ENCODE peak calls at places on chromosomes 11 and 22, in ten cellular contexts. H is HepG2, U is endothelial cell of umbilical vein, Z is A549, P is Peyer's patch, J is gastrocnemius medialis, Q is stomach, B is lower leg skin, D is IMR-90, C is GM12878. X is an unnamed sample.

GRCh38 chr11:35785287-35786167 is 123.0 kb downstream of the TRIM44 start:
- DNase-seq in H (no peak), U (peak; percentile 59), Z (no peak), P (no peak), J (no peak), Q (no peak), B (no peak), D (no peak), C (peak; percentile 43), X (no peak)

GRCh38 chr11:121566279-121567168 is 113.8 kb upstream of the SORL1-AS1 start:
- DNase-seq in H (no peak), U (no peak), Z (no peak), P (no peak), J (no peak), Q (no peak), B (no peak), D (no peak), C (no peak), X (no peak)

GRCh38 chr11:83292709-83293435 is 6.7 kb upstream of the CCDC90B start:
- DNase-seq in H (peak; percentile 57), U (peak; percentile 46), Z (peak; percentile 60), P (no peak), J (no peak), Q (no peak), B (no peak), D (peak; percentile 73), C (no peak), X (peak; percentile 19)

GRCh38 chr11:126319374-126319740 is 15.5 kb downstream of the DCPS start:
- DNase-seq in H (no peak), U (no peak), Z (no peak), P (peak; percentile 36), J (no peak), Q (no peak), B (no peak), D (no peak), C (no peak), X (no peak)

GRCh38 chr22:24510694-24511625 is 15.8 kb downstream of the UPB1 start:
- DNase-seq in H (peak; percentile 51), U (no peak), Z (no peak), P (no peak), J (no peak), Q (peak; percentile 68), B (no peak), D (peak; percentile 68), C (no peak), X (no peak)

GRCh38 chr11:102611291-102611690 is 13.8 kb downstream of the MMP20 start:
- DNase-seq in H (no peak), U (no peak), Z (no peak), P (no peak), J (no peak), Q (no peak), B (no peak), D (no peak), C (no peak), X (no peak)

GRCh38 chr11:12189543-12190235 is 79.3 kb downstream of the MICAL2 start:
- DNase-seq in H (no peak), U (peak; percentile 19), Z (no peak), P (no peak), J (no peak), Q (no peak), B (peak; percentile 86), D (no peak), C (no peak), X (no peak)

GRCh38 chr11:31804439-31805036 is 6.6 kb downstream of the PAX6 start:
- DNase-seq in H (no peak), U (no peak), Z (no peak), P (peak; percentile 36), J (no peak), Q (no peak), B (peak; percentile 80), D (no peak), C (no peak), X (no peak)

GRCh38 chr11:123062892-123063395 is 1.0 kb upstream of the HSPA8 start:
- DNase-seq in H (no peak), U (no peak), Z (no peak), P (no peak), J (no peak), Q (no peak), B (no peak), D (peak; percentile 38), C (no peak), X (no peak)

GRCh38 chr11:123062158-123062891 is 389 bp upstream of the HSPA8 start:
- DNase-seq in H (peak; percentile 97), U (peak; percentile 100), Z (peak; percentile 76), P (peak; percentile 99), J (peak; percentile 99), Q (peak; percentile 99), B (peak; percentile 100), D (peak; percentile 100), C (peak; percentile 97), X (peak; percentile 80)

GRCh38 chr11:123061403-123062157 is at the start of gene HSPA8:
- DNase-seq in H (peak; percentile 46), U (peak; percentile 46), Z (no peak), P (peak; percentile 78), J (peak; percentile 68), Q (peak; percentile 60), B (peak; percentile 94), D (peak; percentile 52), C (no peak), X (no peak)

GRCh38 chr11:123057604-123058305 is 4.2 kb downstream of the HSPA8 start:
- DNase-seq in H (no peak), U (no peak), Z (no peak), P (no peak), J (no peak), Q (no peak), B (no peak), D (no peak), C (no peak), X (no peak)

DNA sequence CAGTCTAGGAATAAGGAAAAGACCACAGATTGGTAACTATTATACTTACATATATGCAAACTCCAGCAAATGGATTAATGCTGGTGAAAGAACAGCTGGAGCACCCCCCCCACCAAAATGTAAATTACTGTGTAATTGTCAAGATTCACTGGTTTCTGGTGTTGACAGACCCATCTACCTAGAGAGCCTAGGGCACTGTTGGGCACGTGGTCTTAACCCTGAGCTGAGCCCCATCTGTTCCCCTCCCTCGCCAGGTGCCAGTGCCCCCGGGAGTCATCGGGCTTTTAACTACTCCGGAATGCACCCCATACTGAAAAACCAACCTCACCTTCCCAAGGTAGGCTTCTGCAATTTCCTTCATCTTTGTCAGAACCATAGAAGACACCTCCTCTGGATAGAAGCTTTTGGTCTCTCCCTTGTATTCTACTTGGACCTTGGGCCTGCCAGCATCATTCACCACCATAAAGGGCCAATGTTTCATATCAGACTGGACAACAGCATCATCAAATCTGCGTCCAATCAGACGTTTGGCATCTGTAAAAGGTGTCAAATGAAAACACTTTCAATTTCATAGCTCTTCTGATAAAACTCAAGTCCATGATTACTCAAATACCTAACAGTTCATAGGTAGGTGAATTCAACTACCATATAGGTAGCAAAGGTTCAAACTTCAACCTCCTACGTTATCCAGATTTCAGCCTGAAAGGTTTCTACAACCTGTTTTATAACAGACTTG is 1.5 kb downstream of the HSPA8 start:
- DNase-seq in H (no peak), U (no peak), Z (no peak), P (no peak), J (no peak), Q (no peak), B (no peak), D (no peak), C (no peak), X (no peak)
- TF ChIP-seq POLR2A in H (no peak), U (no peak), Z (no peak), P (no peak), J (no peak), Q (no peak), B (no peak), D (peak; percentile 1), C (peak; percentile 50), X (peak; percentile 23)

DNA sequence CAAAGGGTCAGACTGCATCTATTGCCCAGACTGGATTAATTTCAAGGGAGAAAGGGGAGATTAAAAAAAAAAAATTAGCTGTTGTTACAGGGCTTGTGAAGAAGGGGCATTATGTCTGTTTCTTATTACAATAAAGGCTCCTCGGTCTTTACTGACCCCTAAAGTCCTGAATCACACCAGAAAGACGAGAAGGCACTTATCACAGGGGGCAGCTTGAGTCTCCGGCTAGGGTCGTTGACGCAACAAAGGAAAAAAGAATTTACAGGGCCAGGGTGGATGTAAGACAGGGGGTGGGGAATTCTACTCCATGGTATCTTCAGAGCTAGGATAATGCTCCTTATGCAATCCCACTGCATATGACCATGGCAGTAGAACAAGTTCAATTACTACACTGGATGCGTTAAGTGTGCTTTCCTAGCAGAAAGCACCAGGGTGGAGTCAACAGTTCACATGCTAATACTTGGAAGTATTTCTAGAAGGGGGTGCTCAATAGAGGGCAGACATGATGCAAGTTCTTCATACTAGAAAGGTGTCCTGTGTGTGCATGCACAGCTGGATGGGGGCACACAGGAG is 16.5 kb downstream of the DDX17 start:
- DNase-seq in H (no peak), U (no peak), Z (no peak), P (peak; percentile 7), J (no peak), Q (no peak), B (no peak), D (no peak), C (no peak), X (no peak)
- TF ChIP-seq POLR2A in H (no peak), U (no peak), Z (no peak), P (no peak), J (no peak), Q (no peak), B (no peak), D (no peak), C (peak; percentile 41), X (peak; percentile 71)

DNA sequence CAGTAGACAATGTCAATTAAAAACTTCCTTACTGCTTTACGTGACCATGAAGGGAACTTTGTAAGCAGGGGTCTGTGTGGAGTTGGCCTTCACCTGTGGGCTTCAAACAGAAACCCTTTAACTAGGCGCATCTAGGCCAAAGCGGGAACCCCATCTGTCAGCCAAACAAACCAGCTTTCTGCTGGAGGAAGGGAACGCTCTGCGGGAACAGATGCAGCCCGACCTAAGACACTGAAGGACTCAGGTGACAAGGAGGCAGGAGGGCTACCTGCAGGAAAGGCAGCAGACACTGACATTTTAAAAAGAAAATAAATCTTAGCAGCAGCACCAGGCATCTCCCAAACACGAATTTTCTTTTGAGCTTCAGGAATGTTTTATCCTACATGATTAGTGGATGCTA is 78.4 kb downstream of the CADM1 start:
- DNase-seq in H (no peak), U (no peak), Z (no peak), P (no peak), J (no peak), Q (no peak), B (no peak), D (no peak), C (no peak), X (no peak)
- TF ChIP-seq POLR2A in H (no peak), U (no peak), Z (no peak), P (no peak), J (no peak), Q (no peak), B (no peak), D (no peak), C (no peak), X (no peak)

GRCh38 chr11:110124605-110125004 is 31.4 kb downstream of the ZC3H12C start:
- DNase-seq in H (no peak), U (no peak), Z (no peak), P (no peak), J (no peak), Q (no peak), B (no peak), D (no peak), C (no peak), X (no peak)

GRCh38 chr11:110113507-110113906 is 20.3 kb downstream of the ZC3H12C start:
- DNase-seq in H (no peak), U (no peak), Z (no peak), P (no peak), J (no peak), Q (no peak), B (no peak), D (no peak), C (no peak), X (no peak)

GRCh38 chr11:110123003-110123402 is 29.8 kb downstream of the ZC3H12C start:
- DNase-seq in H (no peak), U (no peak), Z (no peak), P (no peak), J (no peak), Q (no peak), B (no peak), D (peak; percentile 79), C (no peak), X (no peak)

GRCh38 chr11:110121204-110121603 is 28.0 kb downstream of the ZC3H12C start:
- DNase-seq in H (no peak), U (peak; percentile 87), Z (no peak), P (no peak), J (no peak), Q (no peak), B (no peak), D (peak; percentile 81), C (no peak), X (no peak)

GRCh38 chr11:110119317-110119716 is 26.1 kb downstream of the ZC3H12C start:
- DNase-seq in H (no peak), U (no peak), Z (no peak), P (no peak), J (no peak), Q (no peak), B (no peak), D (no peak), C (no peak), X (no peak)
- TF ChIP-seq POLR2A in H (no peak), U (no peak), Z (no peak), P (no peak), J (no peak), Q (no peak), B (no peak), D (no peak), C (no peak), X (no peak)

X was measured in GM12891.